ENCODE peak calls at places on chromosomes 13 and 19, in seven cellular contexts. One of them, this sample, is unnamed.

GRCh38 chr13:112687836-112688559 is 1.8 kb upstream of the ATP11A start:
- DNase-seq in keratinocyte: no peak
- DNase-seq in heart left ventricle: no peak
- DNase-seq in fibroblast of lung: no peak
- DNase-seq in CD8-positive, alpha-beta T cell: no peak
- DNase-seq in adrenal gland: peak; percentile 49
- DNase-seq in left ventricle myocardium inferior: no peak
- DNase-seq in this sample: no peak

GRCh38 chr13:33174491-33174890 is 111.1 kb downstream of the STARD13 start:
- DNase-seq in keratinocyte: no peak
- DNase-seq in heart left ventricle: no peak
- DNase-seq in fibroblast of lung: no peak
- DNase-seq in CD8-positive, alpha-beta T cell: no peak
- DNase-seq in adrenal gland: no peak
- DNase-seq in left ventricle myocardium inferior: no peak
- DNase-seq in this sample: no peak

GRCh38 chr13:24668955-24669354 is 11.3 kb upstream of the ATP12A start:
- DNase-seq in keratinocyte: peak; percentile 86
- DNase-seq in heart left ventricle: no peak
- DNase-seq in fibroblast of lung: no peak
- DNase-seq in CD8-positive, alpha-beta T cell: no peak
- DNase-seq in adrenal gland: no peak
- DNase-seq in left ventricle myocardium inferior: no peak
- DNase-seq in this sample: peak; percentile 93

GRCh38 chr19:50837300-50837699 is 3.9 kb upstream of the KLK15 start:
- DNase-seq in keratinocyte: peak; percentile 52
- DNase-seq in heart left ventricle: no peak
- DNase-seq in fibroblast of lung: no peak
- DNase-seq in CD8-positive, alpha-beta T cell: no peak
- DNase-seq in adrenal gland: no peak
- DNase-seq in left ventricle myocardium inferior: no peak
- DNase-seq in this sample: peak; percentile 66

GRCh38 chr13:67285611-67286010 is 55.5 kb upstream of the PCDH9 start:
- DNase-seq in keratinocyte: no peak
- DNase-seq in heart left ventricle: no peak
- DNase-seq in fibroblast of lung: no peak
- DNase-seq in CD8-positive, alpha-beta T cell: no peak
- DNase-seq in adrenal gland: no peak
- DNase-seq in left ventricle myocardium inferior: no peak
- DNase-seq in this sample: no peak

GRCh38 chr19:48501446-48501960 is 10.1 kb downstream of the LMTK3 start:
- DNase-seq in keratinocyte: peak; percentile 95
- DNase-seq in heart left ventricle: no peak
- DNase-seq in fibroblast of lung: no peak
- DNase-seq in CD8-positive, alpha-beta T cell: no peak
- DNase-seq in adrenal gland: no peak
- DNase-seq in left ventricle myocardium inferior: no peak
- DNase-seq in this sample: peak; percentile 77

GRCh38 chr13:44046428-44046827 is 166.7 kb downstream of the LACC1 start:
- DNase-seq in keratinocyte: no peak
- DNase-seq in heart left ventricle: no peak
- DNase-seq in fibroblast of lung: no peak
- DNase-seq in CD8-positive, alpha-beta T cell: no peak
- DNase-seq in adrenal gland: no peak
- DNase-seq in left ventricle myocardium inferior: no peak
- DNase-seq in this sample: no peak

GRCh38 chr13:114081761-114082681 is 50.4 kb downstream of the RASA3 start:
- DNase-seq in keratinocyte: no peak
- DNase-seq in heart left ventricle: no peak
- DNase-seq in fibroblast of lung: no peak
- DNase-seq in CD8-positive, alpha-beta T cell: no peak
- DNase-seq in adrenal gland: peak; percentile 39
- DNase-seq in left ventricle myocardium inferior: no peak
- DNase-seq in this sample: no peak

GRCh38 chr19:39846678-39847486 is 703 bp upstream of the FBL start:
- DNase-seq in keratinocyte: no peak
- DNase-seq in heart left ventricle: no peak
- DNase-seq in fibroblast of lung: no peak
- DNase-seq in CD8-positive, alpha-beta T cell: no peak
- DNase-seq in adrenal gland: no peak
- DNase-seq in left ventricle myocardium inferior: no peak
- DNase-seq in this sample: peak; percentile 53

GRCh38 chr13:44622259-44622658 is 46.1 kb upstream of the TSC22D1 start:
- DNase-seq in keratinocyte: no peak
- DNase-seq in heart left ventricle: no peak
- DNase-seq in fibroblast of lung: no peak
- DNase-seq in CD8-positive, alpha-beta T cell: no peak
- DNase-seq in adrenal gland: no peak
- DNase-seq in left ventricle myocardium inferior: no peak
- DNase-seq in this sample: no peak

GRCh38 chr19:44653343-44653742 is 9.6 kb downstream of the PVR start:
- DNase-seq in keratinocyte: no peak
- DNase-seq in heart left ventricle: no peak
- DNase-seq in fibroblast of lung: no peak
- DNase-seq in CD8-positive, alpha-beta T cell: no peak
- DNase-seq in adrenal gland: no peak
- DNase-seq in left ventricle myocardium inferior: no peak
- DNase-seq in this sample: no peak

GRCh38 chr13:74045583-74045982 is 88.6 kb downstream of the KLF12 start:
- DNase-seq in keratinocyte: no peak
- DNase-seq in heart left ventricle: no peak
- DNase-seq in fibroblast of lung: no peak
- DNase-seq in CD8-positive, alpha-beta T cell: no peak
- DNase-seq in adrenal gland: no peak
- DNase-seq in left ventricle myocardium inferior: no peak
- DNase-seq in this sample: no peak

GRCh38 chr13:39415003-39415402 is 188.0 kb downstream of the LHFPL6 start:
- DNase-seq in keratinocyte: no peak
- DNase-seq in heart left ventricle: peak; percentile 26
- DNase-seq in fibroblast of lung: peak; percentile 41
- DNase-seq in CD8-positive, alpha-beta T cell: no peak
- DNase-seq in adrenal gland: no peak
- DNase-seq in left ventricle myocardium inferior: no peak
- DNase-seq in this sample: no peak

GRCh38 chr13:89923731-89924130 is 1423.8 kb upstream of the MIR17HG start:
- DNase-seq in keratinocyte: no peak
- DNase-seq in heart left ventricle: no peak
- DNase-seq in fibroblast of lung: peak; percentile 30
- DNase-seq in CD8-positive, alpha-beta T cell: no peak
- DNase-seq in adrenal gland: no peak
- DNase-seq in left ventricle myocardium inferior: no peak
- DNase-seq in this sample: no peak

GRCh38 chr13:107144432-107144831 is 576.5 kb upstream of the ARGLU1 start:
- DNase-seq in keratinocyte: no peak
- DNase-seq in heart left ventricle: no peak
- DNase-seq in fibroblast of lung: peak; percentile 11
- DNase-seq in CD8-positive, alpha-beta T cell: no peak
- DNase-seq in adrenal gland: no peak
- DNase-seq in left ventricle myocardium inferior: no peak
- DNase-seq in this sample: no peak

GRCh38 chr13:35179494-35179893 is 237.4 kb downstream of the NBEA start:
- DNase-seq in keratinocyte: no peak
- DNase-seq in heart left ventricle: no peak
- DNase-seq in fibroblast of lung: peak; percentile 56
- DNase-seq in CD8-positive, alpha-beta T cell: no peak
- DNase-seq in adrenal gland: no peak
- DNase-seq in left ventricle myocardium inferior: no peak
- DNase-seq in this sample: no peak

GRCh38 chr13:77853701-77854100 is 64.9 kb downstream of the EDNRB start:
- DNase-seq in keratinocyte: no peak
- DNase-seq in heart left ventricle: no peak
- DNase-seq in fibroblast of lung: no peak
- DNase-seq in CD8-positive, alpha-beta T cell: no peak
- DNase-seq in adrenal gland: no peak
- DNase-seq in left ventricle myocardium inferior: no peak
- DNase-seq in this sample: no peak

GRCh38 chr19:51614789-51615188 is 15.4 kb downstream of the SIGLEC5 start:
- DNase-seq in keratinocyte: no peak
- DNase-seq in heart left ventricle: no peak
- DNase-seq in fibroblast of lung: no peak
- DNase-seq in CD8-positive, alpha-beta T cell: no peak
- DNase-seq in adrenal gland: no peak
- DNase-seq in left ventricle myocardium inferior: no peak
- DNase-seq in this sample: no peak

GRCh38 chr19:34416021-34416545 is 11.9 kb downstream of the PDCD2L start:
- DNase-seq in keratinocyte: no peak
- DNase-seq in heart left ventricle: no peak
- DNase-seq in fibroblast of lung: peak; percentile 15
- DNase-seq in CD8-positive, alpha-beta T cell: no peak
- DNase-seq in adrenal gland: no peak
- DNase-seq in left ventricle myocardium inferior: no peak
- DNase-seq in this sample: no peak

GRCh38 chr19:6126335-6126974 is 9.0 kb upstream of the ACSBG2 start:
- DNase-seq in keratinocyte: peak; percentile 67
- DNase-seq in heart left ventricle: no peak
- DNase-seq in fibroblast of lung: peak; percentile 63
- DNase-seq in CD8-positive, alpha-beta T cell: no peak
- DNase-seq in adrenal gland: no peak
- DNase-seq in left ventricle myocardium inferior: no peak
- DNase-seq in this sample: no peak

GRCh38 chr19:13670846-13671245 is 93.5 kb upstream of the MRI1 start:
- DNase-seq in keratinocyte: no peak
- DNase-seq in heart left ventricle: no peak
- DNase-seq in fibroblast of lung: no peak
- DNase-seq in CD8-positive, alpha-beta T cell: no peak
- DNase-seq in adrenal gland: peak; percentile 77
- DNase-seq in left ventricle myocardium inferior: no peak
- DNase-seq in this sample: no peak

GRCh38 chr13:30133976-30134375 is 173.4 kb downstream of the KATNAL1 start:
- DNase-seq in keratinocyte: no peak
- DNase-seq in heart left ventricle: no peak
- DNase-seq in fibroblast of lung: no peak
- DNase-seq in CD8-positive, alpha-beta T cell: no peak
- DNase-seq in adrenal gland: no peak
- DNase-seq in left ventricle myocardium inferior: no peak
- DNase-seq in this sample: no peak

GRCh38 chr19:13803038-13803437 is 7.8 kb downstream of the ZSWIM4 start:
- DNase-seq in keratinocyte: no peak
- DNase-seq in heart left ventricle: no peak
- DNase-seq in fibroblast of lung: no peak
- DNase-seq in CD8-positive, alpha-beta T cell: no peak
- DNase-seq in adrenal gland: no peak
- DNase-seq in left ventricle myocardium inferior: no peak
- DNase-seq in this sample: no peak

GRCh38 chr13:40662866-40663265 is 3.6 kb downstream of the FOXO1 start:
- DNase-seq in keratinocyte: no peak
- DNase-seq in heart left ventricle: no peak
- DNase-seq in fibroblast of lung: no peak
- DNase-seq in CD8-positive, alpha-beta T cell: no peak
- DNase-seq in adrenal gland: no peak
- DNase-seq in left ventricle myocardium inferior: no peak
- DNase-seq in this sample: no peak

GRCh38 chr19:16069813-16070365 is 6.4 kb upstream of the TPM4 start:
- DNase-seq in keratinocyte: no peak
- DNase-seq in heart left ventricle: no peak
- DNase-seq in fibroblast of lung: no peak
- DNase-seq in CD8-positive, alpha-beta T cell: no peak
- DNase-seq in adrenal gland: peak; percentile 50
- DNase-seq in left ventricle myocardium inferior: no peak
- DNase-seq in this sample: no peak

GRCh38 chr19:16068696-16069259 is 7.5 kb upstream of the TPM4 start:
- DNase-seq in keratinocyte: no peak
- DNase-seq in heart left ventricle: no peak
- DNase-seq in fibroblast of lung: peak; percentile 46
- DNase-seq in CD8-positive, alpha-beta T cell: no peak
- DNase-seq in adrenal gland: no peak
- DNase-seq in left ventricle myocardium inferior: no peak
- DNase-seq in this sample: no peak

GRCh38 chr19:16071072-16071691 is 5.1 kb upstream of the TPM4 start:
- DNase-seq in keratinocyte: no peak
- DNase-seq in heart left ventricle: no peak
- DNase-seq in fibroblast of lung: no peak
- DNase-seq in CD8-positive, alpha-beta T cell: no peak
- DNase-seq in adrenal gland: no peak
- DNase-seq in left ventricle myocardium inferior: no peak
- DNase-seq in this sample: no peak

GRCh38 chr19:16073481-16073880 is 2.8 kb upstream of the TPM4 start:
- DNase-seq in keratinocyte: no peak
- DNase-seq in heart left ventricle: peak; percentile 15
- DNase-seq in fibroblast of lung: no peak
- DNase-seq in CD8-positive, alpha-beta T cell: no peak
- DNase-seq in adrenal gland: peak; percentile 50
- DNase-seq in left ventricle myocardium inferior: no peak
- DNase-seq in this sample: no peak

GRCh38 chr19:16070366-16070990 is 5.8 kb upstream of the TPM4 start:
- DNase-seq in keratinocyte: peak; percentile 76
- DNase-seq in heart left ventricle: peak; percentile 48
- DNase-seq in fibroblast of lung: no peak
- DNase-seq in CD8-positive, alpha-beta T cell: peak; percentile 83
- DNase-seq in adrenal gland: peak; percentile 80
- DNase-seq in left ventricle myocardium inferior: peak; percentile 46
- DNase-seq in this sample: peak; percentile 96
- H3K4me3 ChIP-seq in keratinocyte: peak overlapping the region; percentile 91
- H3K4me3 ChIP-seq in heart left ventricle: no peak overlapping the region
- H3K4me3 ChIP-seq in fibroblast of lung: peak overlapping the region; percentile 77
- H3K4me3 ChIP-seq in CD8-positive, alpha-beta T cell: peak overlapping the region; percentile 47
- H3K4me3 ChIP-seq in adrenal gland: no peak overlapping the region
- H3K4me3 ChIP-seq in left ventricle myocardium inferior: peak overlapping the region; percentile 11
- H3K4me3 ChIP-seq in this sample: peak overlapping the region; percentile 29

GRCh38 chr13:110559429-110559943 is 2.0 kb downstream of the RAB20 start:
- DNase-seq in keratinocyte: no peak
- DNase-seq in heart left ventricle: peak; percentile 77
- DNase-seq in fibroblast of lung: no peak
- DNase-seq in CD8-positive, alpha-beta T cell: no peak
- DNase-seq in adrenal gland: peak; percentile 79
- DNase-seq in left ventricle myocardium inferior: peak; percentile 57
- DNase-seq in this sample: peak; percentile 76
- H3K4me3 ChIP-seq in keratinocyte: no peak overlapping the region
- H3K4me3 ChIP-seq in heart left ventricle: peak overlapping the region; percentile 94
- H3K4me3 ChIP-seq in fibroblast of lung: peak overlapping the region; percentile 47
- H3K4me3 ChIP-seq in CD8-positive, alpha-beta T cell: no peak overlapping the region
- H3K4me3 ChIP-seq in adrenal gland: no peak overlapping the region
- H3K4me3 ChIP-seq in left ventricle myocardium inferior: peak overlapping the region; percentile 92
- H3K4me3 ChIP-seq in this sample: peak overlapping the region; percentile 84

GRCh38 chr19:19105365-19106060 is 32.8 kb downstream of the TMEM161A start:
- DNase-seq in keratinocyte: no peak
- DNase-seq in heart left ventricle: peak; percentile 72
- DNase-seq in fibroblast of lung: peak; percentile 52
- DNase-seq in CD8-positive, alpha-beta T cell: no peak
- DNase-seq in adrenal gland: peak; percentile 86
- DNase-seq in left ventricle myocardium inferior: peak; percentile 70
- DNase-seq in this sample: peak; percentile 74
- H3K4me3 ChIP-seq in keratinocyte: peak overlapping the region; percentile 57
- H3K4me3 ChIP-seq in heart left ventricle: peak overlapping the region; percentile 55
- H3K4me3 ChIP-seq in fibroblast of lung: peak overlapping the region; percentile 48
- H3K4me3 ChIP-seq in CD8-positive, alpha-beta T cell: no peak overlapping the region
- H3K4me3 ChIP-seq in adrenal gland: no peak overlapping the region
- H3K4me3 ChIP-seq in left ventricle myocardium inferior: peak overlapping the region; percentile 58
- H3K4me3 ChIP-seq in this sample: peak overlapping the region; percentile 29

GRCh38 chr13:69077267-69077666 is 1030.4 kb upstream of the ATXN8OS start:
- DNase-seq in keratinocyte: no peak
- DNase-seq in heart left ventricle: no peak
- DNase-seq in fibroblast of lung: no peak
- DNase-seq in CD8-positive, alpha-beta T cell: no peak
- DNase-seq in adrenal gland: no peak
- DNase-seq in left ventricle myocardium inferior: no peak
- DNase-seq in this sample: no peak
- H3K4me3 ChIP-seq in keratinocyte: no peak overlapping the region
- H3K4me3 ChIP-seq in heart left ventricle: no peak overlapping the region
- H3K4me3 ChIP-seq in fibroblast of lung: no peak overlapping the region
- H3K4me3 ChIP-seq in CD8-positive, alpha-beta T cell: no peak overlapping the region
- H3K4me3 ChIP-seq in adrenal gland: no peak overlapping the region
- H3K4me3 ChIP-seq in left ventricle myocardium inferior: no peak overlapping the region
- H3K4me3 ChIP-seq in this sample: no peak overlapping the region

GRCh38 chr19:1169921-1170885 is 3.9 kb downstream of the SBNO2 start:
- DNase-seq in keratinocyte: no peak
- DNase-seq in heart left ventricle: peak; percentile 64
- DNase-seq in fibroblast of lung: peak; percentile 70
- DNase-seq in CD8-positive, alpha-beta T cell: no peak
- DNase-seq in adrenal gland: peak; percentile 93
- DNase-seq in left ventricle myocardium inferior: no peak
- DNase-seq in this sample: no peak
- H3K4me3 ChIP-seq in keratinocyte: peak overlapping the region; percentile 65
- H3K4me3 ChIP-seq in heart left ventricle: no peak overlapping the region
- H3K4me3 ChIP-seq in fibroblast of lung: peak overlapping the region; percentile 86
- H3K4me3 ChIP-seq in CD8-positive, alpha-beta T cell: no peak overlapping the region
- H3K4me3 ChIP-seq in adrenal gland: no peak overlapping the region
- H3K4me3 ChIP-seq in left ventricle myocardium inferior: no peak overlapping the region
- H3K4me3 ChIP-seq in this sample: no peak overlapping the region

This sample was measured in colonic mucosa.